ENCODE peak calls at places on chromosome 16, in seven cellular contexts. One of them, this sample, is unnamed.

GRCh38 chr16:27852681-27853080 is 210.8 kb downstream of the GSG1L start:
- DNase-seq in transverse colon: no peak
- DNase-seq in IMR-90: no peak
- DNase-seq in adrenal gland: no peak
- DNase-seq in H1: no peak
- DNase-seq in heart left ventricle: no peak
- DNase-seq in body of pancreas: no peak
- DNase-seq in this sample: no peak

GRCh38 chr16:30662449-30662848 is 4.2 kb downstream of the FBRS start:
- DNase-seq in transverse colon: no peak
- DNase-seq in IMR-90: no peak
- DNase-seq in adrenal gland: no peak
- DNase-seq in H1: no peak
- DNase-seq in heart left ventricle: no peak
- DNase-seq in body of pancreas: no peak
- DNase-seq in this sample: no peak

GRCh38 chr16:46857261-46857962 is 26.4 kb upstream of the C16orf87 start:
- DNase-seq in transverse colon: no peak
- DNase-seq in IMR-90: peak
- DNase-seq in adrenal gland: peak
- DNase-seq in H1: no peak
- DNase-seq in heart left ventricle: no peak
- DNase-seq in body of pancreas: peak
- DNase-seq in this sample: peak

GRCh38 chr16:9738690-9739089 is 443.5 kb downstream of the GRIN2A start:
- DNase-seq in transverse colon: no peak
- DNase-seq in IMR-90: no peak
- DNase-seq in adrenal gland: no peak
- DNase-seq in H1: no peak
- DNase-seq in heart left ventricle: no peak
- DNase-seq in body of pancreas: no peak
- DNase-seq in this sample: no peak

GRCh38 chr16:63876096-63876495 is 1245.8 kb downstream of the CDH11 start:
- DNase-seq in transverse colon: no peak
- DNase-seq in IMR-90: no peak
- DNase-seq in adrenal gland: no peak
- DNase-seq in H1: no peak
- DNase-seq in heart left ventricle: no peak
- DNase-seq in body of pancreas: no peak
- DNase-seq in this sample: no peak

GRCh38 chr16:73210686-73211085 is 162.8 kb upstream of the ZFHX3 start:
- DNase-seq in transverse colon: no peak
- DNase-seq in IMR-90: no peak
- DNase-seq in adrenal gland: no peak
- DNase-seq in H1: no peak
- DNase-seq in heart left ventricle: no peak
- DNase-seq in body of pancreas: no peak
- DNase-seq in this sample: no peak

GRCh38 chr16:62194828-62195227 is 158.6 kb upstream of the CDH8 start:
- DNase-seq in transverse colon: no peak
- DNase-seq in IMR-90: no peak
- DNase-seq in adrenal gland: no peak
- DNase-seq in H1: no peak
- DNase-seq in heart left ventricle: no peak
- DNase-seq in body of pancreas: no peak
- DNase-seq in this sample: no peak

GRCh38 chr16:75475420-75475847 is 10.9 kb upstream of the TMEM170A start:
- DNase-seq in transverse colon: no peak
- DNase-seq in IMR-90: no peak
- DNase-seq in adrenal gland: no peak
- DNase-seq in H1: no peak
- DNase-seq in heart left ventricle: no peak
- DNase-seq in body of pancreas: no peak
- DNase-seq in this sample: peak

GRCh38 chr16:80563066-80563465 is 22.3 kb downstream of the DYNLRB2 start:
- DNase-seq in transverse colon: no peak
- DNase-seq in IMR-90: no peak
- DNase-seq in adrenal gland: no peak
- DNase-seq in H1: no peak
- DNase-seq in heart left ventricle: no peak
- DNase-seq in body of pancreas: no peak
- DNase-seq in this sample: no peak

GRCh38 chr16:31472559-31473203 is 729 bp downstream of the TGFB1I1 start:
- DNase-seq in transverse colon: peak
- DNase-seq in IMR-90: peak
- DNase-seq in adrenal gland: peak
- DNase-seq in H1: peak
- DNase-seq in heart left ventricle: peak
- DNase-seq in body of pancreas: peak
- DNase-seq in this sample: peak

GRCh38 chr16:15773964-15774363 is 82.9 kb downstream of the MYH11 start:
- DNase-seq in transverse colon: no peak
- DNase-seq in IMR-90: no peak
- DNase-seq in adrenal gland: no peak
- DNase-seq in H1: no peak
- DNase-seq in heart left ventricle: no peak
- DNase-seq in body of pancreas: no peak
- DNase-seq in this sample: no peak

GRCh38 chr16:76194621-76195015 is 82.6 kb upstream of the CNTNAP4 start:
- DNase-seq in transverse colon: no peak
- DNase-seq in IMR-90: no peak
- DNase-seq in adrenal gland: no peak
- DNase-seq in H1: no peak
- DNase-seq in heart left ventricle: no peak
- DNase-seq in body of pancreas: no peak
- DNase-seq in this sample: no peak

GRCh38 chr16:11422381-11423314 is 77.4 kb downstream of the RMI2 start:
- DNase-seq in transverse colon: no peak
- DNase-seq in IMR-90: no peak
- DNase-seq in adrenal gland: no peak
- DNase-seq in H1: no peak
- DNase-seq in heart left ventricle: no peak
- DNase-seq in body of pancreas: no peak
- DNase-seq in this sample: no peak

GRCh38 chr16:57616241-57616640 is 12.2 kb upstream of the ADGRG1 start:
- DNase-seq in transverse colon: no peak
- DNase-seq in IMR-90: no peak
- DNase-seq in adrenal gland: peak
- DNase-seq in H1: peak
- DNase-seq in heart left ventricle: no peak
- DNase-seq in body of pancreas: no peak
- DNase-seq in this sample: no peak

GRCh38 chr16:89277641-89278341 is 60.3 kb downstream of the ZNF778 start:
- DNase-seq in transverse colon: no peak
- DNase-seq in IMR-90: no peak
- DNase-seq in adrenal gland: no peak
- DNase-seq in H1: no peak
- DNase-seq in heart left ventricle: no peak
- DNase-seq in body of pancreas: no peak
- DNase-seq in this sample: no peak

GRCh38 chr16:87451563-87452210 is 41.1 kb downstream of the ZCCHC14 start:
- DNase-seq in transverse colon: no peak
- DNase-seq in IMR-90: no peak
- DNase-seq in adrenal gland: no peak
- DNase-seq in H1: no peak
- DNase-seq in heart left ventricle: no peak
- DNase-seq in body of pancreas: no peak
- DNase-seq in this sample: no peak

GRCh38 chr16:73196670-73197069 is 148.7 kb upstream of the ZFHX3 start:
- DNase-seq in transverse colon: peak
- DNase-seq in IMR-90: peak
- DNase-seq in adrenal gland: peak
- DNase-seq in H1: peak
- DNase-seq in heart left ventricle: peak
- DNase-seq in body of pancreas: peak
- DNase-seq in this sample: peak

GRCh38 chr16:11245988-11246387 is 10.0 kb downstream of the SOCS1 start:
- DNase-seq in transverse colon: no peak
- DNase-seq in IMR-90: no peak
- DNase-seq in adrenal gland: no peak
- DNase-seq in H1: no peak
- DNase-seq in heart left ventricle: no peak
- DNase-seq in body of pancreas: no peak
- DNase-seq in this sample: no peak

GRCh38 chr16:50613281-50613991 is 65.2 kb downstream of the NKD1 start:
- DNase-seq in transverse colon: no peak
- DNase-seq in IMR-90: no peak
- DNase-seq in adrenal gland: no peak
- DNase-seq in H1: no peak
- DNase-seq in heart left ventricle: no peak
- DNase-seq in body of pancreas: no peak
- DNase-seq in this sample: no peak
- H3K4me3 ChIP-seq in transverse colon: no peak
- H3K4me3 ChIP-seq in IMR-90: no peak
- H3K4me3 ChIP-seq in adrenal gland: no peak
- H3K4me3 ChIP-seq in H1: no peak
- H3K4me3 ChIP-seq in heart left ventricle: no peak
- H3K4me3 ChIP-seq in body of pancreas: no peak
- H3K4me3 ChIP-seq in this sample: no peak

GRCh38 chr16:70725024-70725911 is 39.4 kb upstream of the MTSS2 start:
- DNase-seq in transverse colon: no peak
- DNase-seq in IMR-90: no peak
- DNase-seq in adrenal gland: peak
- DNase-seq in H1: no peak
- DNase-seq in heart left ventricle: peak
- DNase-seq in body of pancreas: no peak
- DNase-seq in this sample: peak

GRCh38 chr16:70726869-70727494 is 41.1 kb upstream of the MTSS2 start:
- DNase-seq in transverse colon: no peak
- DNase-seq in IMR-90: no peak
- DNase-seq in adrenal gland: no peak
- DNase-seq in H1: no peak
- DNase-seq in heart left ventricle: peak
- DNase-seq in body of pancreas: no peak
- DNase-seq in this sample: no peak

GRCh38 chr16:70723740-70724145 is 37.9 kb upstream of the MTSS2 start:
- DNase-seq in transverse colon: no peak
- DNase-seq in IMR-90: no peak
- DNase-seq in adrenal gland: no peak
- DNase-seq in H1: no peak
- DNase-seq in heart left ventricle: no peak
- DNase-seq in body of pancreas: no peak
- DNase-seq in this sample: no peak

GRCh38 chr16:70725912-70726828 is 40.3 kb upstream of the MTSS2 start:
- DNase-seq in transverse colon: peak
- DNase-seq in IMR-90: peak
- DNase-seq in adrenal gland: peak
- DNase-seq in H1: no peak
- DNase-seq in heart left ventricle: peak
- DNase-seq in body of pancreas: no peak
- DNase-seq in this sample: peak

DNA sequence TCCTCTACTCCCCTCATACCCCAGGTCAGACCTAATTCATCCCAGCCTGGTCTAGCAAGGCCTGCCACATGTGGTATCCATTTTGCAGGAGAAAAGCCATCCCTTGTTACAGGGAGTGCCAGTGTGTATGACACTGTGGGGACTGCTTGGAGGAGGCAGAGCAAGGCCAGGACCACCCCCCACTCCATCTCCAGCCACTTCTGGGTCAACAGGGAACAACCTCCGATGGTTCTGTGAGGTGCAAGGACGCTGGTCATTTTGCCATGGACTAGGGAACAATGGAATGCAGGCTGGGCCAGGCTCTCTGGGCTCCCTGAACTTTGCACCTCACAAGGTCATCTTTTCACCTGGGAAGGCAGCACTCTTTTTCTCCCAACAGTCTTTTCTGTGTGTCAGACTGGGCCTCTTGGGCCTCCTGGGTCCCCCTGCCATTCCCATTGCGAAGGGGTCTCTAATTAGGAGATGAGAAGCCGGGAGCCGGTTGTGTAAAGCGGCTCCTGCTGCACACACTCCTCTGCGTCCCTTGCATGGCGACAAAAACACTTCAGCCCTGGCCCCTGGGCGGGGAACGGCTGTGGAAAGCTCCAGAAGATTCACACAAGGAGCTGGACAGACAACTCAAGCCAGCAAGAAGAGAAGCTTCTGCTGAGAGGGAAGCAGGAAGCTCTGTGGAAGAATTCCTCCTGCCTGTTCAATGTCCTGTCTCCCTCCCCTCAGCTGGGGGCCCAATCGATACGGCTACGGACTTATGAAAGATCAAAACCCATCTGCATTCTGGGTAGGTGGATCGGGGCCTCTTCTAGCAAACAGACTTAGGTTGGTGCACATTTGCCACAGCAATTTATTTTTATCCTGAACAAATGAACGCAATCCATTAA is 38.5 kb upstream of the MTSS2 start:
- DNase-seq in transverse colon: no peak
- DNase-seq in IMR-90: no peak
- DNase-seq in adrenal gland: no peak
- DNase-seq in H1: no peak
- DNase-seq in heart left ventricle: no peak
- DNase-seq in body of pancreas: no peak
- DNase-seq in this sample: no peak
- TF ChIP-seq POLR2A in transverse colon: no peak
- TF ChIP-seq POLR2A in IMR-90: no peak
- TF ChIP-seq POLR2A in adrenal gland: no peak
- TF ChIP-seq POLR2A in H1: no peak
- TF ChIP-seq POLR2A in heart left ventricle: no peak
- TF ChIP-seq POLR2A in body of pancreas: no peak
- TF ChIP-seq POLR2A in this sample: no peak

GRCh38 chr16:77213542-77214108 is 14.4 kb downstream of the SYCE1L start:
- DNase-seq in transverse colon: no peak
- DNase-seq in IMR-90: peak
- DNase-seq in adrenal gland: peak
- DNase-seq in H1: no peak
- DNase-seq in heart left ventricle: peak
- DNase-seq in body of pancreas: peak
- DNase-seq in this sample: no peak
- H3K4me3 ChIP-seq in transverse colon: no peak
- H3K4me3 ChIP-seq in IMR-90: no peak
- H3K4me3 ChIP-seq in adrenal gland: no peak
- H3K4me3 ChIP-seq in H1: peak
- H3K4me3 ChIP-seq in heart left ventricle: no peak
- H3K4me3 ChIP-seq in body of pancreas: no peak
- H3K4me3 ChIP-seq in this sample: no peak

GRCh38 chr16:53090591-53091507 is 36.1 kb downstream of the CHD9 start:
- DNase-seq in transverse colon: peak
- DNase-seq in IMR-90: peak
- DNase-seq in adrenal gland: peak
- DNase-seq in H1: no peak
- DNase-seq in heart left ventricle: peak
- DNase-seq in body of pancreas: peak
- DNase-seq in this sample: peak

GRCh38 chr16:53090271-53090590 is 35.4 kb downstream of the CHD9 start:
- DNase-seq in transverse colon: no peak
- DNase-seq in IMR-90: no peak
- DNase-seq in adrenal gland: no peak
- DNase-seq in H1: no peak
- DNase-seq in heart left ventricle: no peak
- DNase-seq in body of pancreas: no peak
- DNase-seq in this sample: no peak

GRCh38 chr16:53093162-53093744 is 38.5 kb downstream of the CHD9 start:
- DNase-seq in transverse colon: no peak
- DNase-seq in IMR-90: no peak
- DNase-seq in adrenal gland: no peak
- DNase-seq in H1: no peak
- DNase-seq in heart left ventricle: no peak
- DNase-seq in body of pancreas: no peak
- DNase-seq in this sample: no peak

GRCh38 chr16:53089434-53090270 is 34.9 kb downstream of the CHD9 start:
- DNase-seq in transverse colon: no peak
- DNase-seq in IMR-90: no peak
- DNase-seq in adrenal gland: no peak
- DNase-seq in H1: no peak
- DNase-seq in heart left ventricle: peak
- DNase-seq in body of pancreas: no peak
- DNase-seq in this sample: no peak

GRCh38 chr16:53091508-53092211 is 36.9 kb downstream of the CHD9 start:
- DNase-seq in transverse colon: peak
- DNase-seq in IMR-90: peak
- DNase-seq in adrenal gland: peak
- DNase-seq in H1: no peak
- DNase-seq in heart left ventricle: peak
- DNase-seq in body of pancreas: peak
- DNase-seq in this sample: no peak
- TF ChIP-seq POLR2A in transverse colon: no peak
- TF ChIP-seq POLR2A in IMR-90: no peak
- TF ChIP-seq POLR2A in adrenal gland: no peak
- TF ChIP-seq POLR2A in H1: no peak
- TF ChIP-seq POLR2A in heart left ventricle: no peak
- TF ChIP-seq POLR2A in body of pancreas: no peak
- TF ChIP-seq POLR2A in this sample: no peak